ENCODE peak calls at places on chromosomes 3 and 15, in nine cellular contexts. One of them, this sample, is unnamed.

GRCh38 chr3:4421121-4421520 is 45.9 kb downstream of the SUMF1 start:
- DNase-seq in NCI-H2171 treated with DMSO at 0.1 percent for 48 hours: no peak
- DNase-seq in M059J: peak; percentile 80
- DNase-seq in NCI-H524: no peak
- DNase-seq in epithelial cell of proximal tubule: no peak
- DNase-seq in NCI-H82: no peak
- DNase-seq in CD8-positive, alpha-beta T cell: no peak
- DNase-seq in activated effector memory CD4-positive, alpha-beta T cell treated with anti-CD3 and anti-CD28 coated beads, Interleukin-2, amount 50 U/mL, for 16 hours: no peak
- DNase-seq in activated CD8-positive, alpha-beta T cell treated with anti-CD3 and anti-CD28 coated beads for 36 hours: peak; percentile 37
- DNase-seq in this sample: no peak

GRCh38 chr15:55587321-55588069 is 650 bp downstream of the PYGO1 start:
- DNase-seq in NCI-H2171 treated with DMSO at 0.1 percent for 48 hours: peak; percentile 54
- DNase-seq in M059J: peak; percentile 43
- DNase-seq in NCI-H524: peak; percentile 47
- DNase-seq in epithelial cell of proximal tubule: no peak
- DNase-seq in NCI-H82: peak; percentile 49
- DNase-seq in CD8-positive, alpha-beta T cell: no peak
- DNase-seq in activated effector memory CD4-positive, alpha-beta T cell treated with anti-CD3 and anti-CD28 coated beads, Interleukin-2, amount 50 U/mL, for 16 hours: no peak
- DNase-seq in activated CD8-positive, alpha-beta T cell treated with anti-CD3 and anti-CD28 coated beads for 36 hours: no peak
- DNase-seq in this sample: no peak

GRCh38 chr15:87365221-87365620 is 891.3 kb downstream of the NTRK3 start:
- DNase-seq in NCI-H2171 treated with DMSO at 0.1 percent for 48 hours: no peak
- DNase-seq in M059J: peak; percentile 85
- DNase-seq in NCI-H524: no peak
- DNase-seq in epithelial cell of proximal tubule: peak; percentile 35
- DNase-seq in NCI-H82: peak; percentile 37
- DNase-seq in CD8-positive, alpha-beta T cell: no peak
- DNase-seq in activated effector memory CD4-positive, alpha-beta T cell treated with anti-CD3 and anti-CD28 coated beads, Interleukin-2, amount 50 U/mL, for 16 hours: no peak
- DNase-seq in activated CD8-positive, alpha-beta T cell treated with anti-CD3 and anti-CD28 coated beads for 36 hours: no peak
- DNase-seq in this sample: no peak

GRCh38 chr15:68230157-68231100 is 901 bp upstream of the CLN6 start:
- DNase-seq in NCI-H2171 treated with DMSO at 0.1 percent for 48 hours: peak; percentile 49
- DNase-seq in M059J: peak; percentile 26
- DNase-seq in NCI-H524: peak; percentile 53
- DNase-seq in epithelial cell of proximal tubule: no peak
- DNase-seq in NCI-H82: peak; percentile 69
- DNase-seq in CD8-positive, alpha-beta T cell: no peak
- DNase-seq in activated effector memory CD4-positive, alpha-beta T cell treated with anti-CD3 and anti-CD28 coated beads, Interleukin-2, amount 50 U/mL, for 16 hours: peak; percentile 31
- DNase-seq in activated CD8-positive, alpha-beta T cell treated with anti-CD3 and anti-CD28 coated beads for 36 hours: peak; percentile 55
- DNase-seq in this sample: no peak

GRCh38 chr3:8663177-8664061 is 18.8 kb upstream of the SSUH2 start:
- DNase-seq in NCI-H2171 treated with DMSO at 0.1 percent for 48 hours: peak; percentile 21
- DNase-seq in M059J: peak; percentile 64
- DNase-seq in NCI-H524: peak; percentile 79
- DNase-seq in epithelial cell of proximal tubule: peak; percentile 51
- DNase-seq in NCI-H82: peak; percentile 89
- DNase-seq in CD8-positive, alpha-beta T cell: peak; percentile 28
- DNase-seq in activated effector memory CD4-positive, alpha-beta T cell treated with anti-CD3 and anti-CD28 coated beads, Interleukin-2, amount 50 U/mL, for 16 hours: peak; percentile 74
- DNase-seq in activated CD8-positive, alpha-beta T cell treated with anti-CD3 and anti-CD28 coated beads for 36 hours: peak; percentile 70
- DNase-seq in this sample: no peak

GRCh38 chr3:172520332-172520831 is 2.8 kb downstream of the TNFSF10 start:
- DNase-seq in NCI-H2171 treated with DMSO at 0.1 percent for 48 hours: no peak
- DNase-seq in M059J: peak; percentile 97
- DNase-seq in NCI-H524: no peak
- DNase-seq in epithelial cell of proximal tubule: peak; percentile 46
- DNase-seq in NCI-H82: no peak
- DNase-seq in CD8-positive, alpha-beta T cell: no peak
- DNase-seq in activated effector memory CD4-positive, alpha-beta T cell treated with anti-CD3 and anti-CD28 coated beads, Interleukin-2, amount 50 U/mL, for 16 hours: peak; percentile 73
- DNase-seq in activated CD8-positive, alpha-beta T cell treated with anti-CD3 and anti-CD28 coated beads for 36 hours: peak; percentile 45
- DNase-seq in this sample: no peak

GRCh38 chr3:11624161-11624560 is 19.6 kb downstream of the VGLL4 start:
- DNase-seq in NCI-H2171 treated with DMSO at 0.1 percent for 48 hours: no peak
- DNase-seq in M059J: peak; percentile 26
- DNase-seq in NCI-H524: no peak
- DNase-seq in epithelial cell of proximal tubule: no peak
- DNase-seq in NCI-H82: no peak
- DNase-seq in CD8-positive, alpha-beta T cell: peak; percentile 34
- DNase-seq in activated effector memory CD4-positive, alpha-beta T cell treated with anti-CD3 and anti-CD28 coated beads, Interleukin-2, amount 50 U/mL, for 16 hours: peak; percentile 85
- DNase-seq in activated CD8-positive, alpha-beta T cell treated with anti-CD3 and anti-CD28 coated beads for 36 hours: peak; percentile 93
- DNase-seq in this sample: no peak

GRCh38 chr3:12439161-12439560 is 45.1 kb upstream of the TSEN2 start:
- DNase-seq in NCI-H2171 treated with DMSO at 0.1 percent for 48 hours: no peak
- DNase-seq in M059J: no peak
- DNase-seq in NCI-H524: no peak
- DNase-seq in epithelial cell of proximal tubule: no peak
- DNase-seq in NCI-H82: no peak
- DNase-seq in CD8-positive, alpha-beta T cell: no peak
- DNase-seq in activated effector memory CD4-positive, alpha-beta T cell treated with anti-CD3 and anti-CD28 coated beads, Interleukin-2, amount 50 U/mL, for 16 hours: no peak
- DNase-seq in activated CD8-positive, alpha-beta T cell treated with anti-CD3 and anti-CD28 coated beads for 36 hours: no peak
- DNase-seq in this sample: no peak

GRCh38 chr15:65044724-65045481 is at the start of gene SLC51B:
- DNase-seq in NCI-H2171 treated with DMSO at 0.1 percent for 48 hours: no peak
- DNase-seq in M059J: no peak
- DNase-seq in NCI-H524: peak; percentile 96
- DNase-seq in epithelial cell of proximal tubule: peak; percentile 92
- DNase-seq in NCI-H82: peak; percentile 74
- DNase-seq in CD8-positive, alpha-beta T cell: no peak
- DNase-seq in activated effector memory CD4-positive, alpha-beta T cell treated with anti-CD3 and anti-CD28 coated beads, Interleukin-2, amount 50 U/mL, for 16 hours: no peak
- DNase-seq in activated CD8-positive, alpha-beta T cell treated with anti-CD3 and anti-CD28 coated beads for 36 hours: no peak
- DNase-seq in this sample: no peak

GRCh38 chr3:129441215-129441614 is 1.2 kb downstream of the IFT122 start:
- DNase-seq in NCI-H2171 treated with DMSO at 0.1 percent for 48 hours: no peak
- DNase-seq in M059J: no peak
- DNase-seq in NCI-H524: no peak
- DNase-seq in epithelial cell of proximal tubule: no peak
- DNase-seq in NCI-H82: peak; percentile 26
- DNase-seq in CD8-positive, alpha-beta T cell: no peak
- DNase-seq in activated effector memory CD4-positive, alpha-beta T cell treated with anti-CD3 and anti-CD28 coated beads, Interleukin-2, amount 50 U/mL, for 16 hours: no peak
- DNase-seq in activated CD8-positive, alpha-beta T cell treated with anti-CD3 and anti-CD28 coated beads for 36 hours: no peak
- DNase-seq in this sample: no peak

GRCh38 chr3:151197228-151197627 is 5.8 kb downstream of the GPR171 start:
- DNase-seq in NCI-H2171 treated with DMSO at 0.1 percent for 48 hours: no peak
- DNase-seq in M059J: no peak
- DNase-seq in NCI-H524: no peak
- DNase-seq in epithelial cell of proximal tubule: no peak
- DNase-seq in NCI-H82: no peak
- DNase-seq in CD8-positive, alpha-beta T cell: no peak
- DNase-seq in activated effector memory CD4-positive, alpha-beta T cell treated with anti-CD3 and anti-CD28 coated beads, Interleukin-2, amount 50 U/mL, for 16 hours: no peak
- DNase-seq in activated CD8-positive, alpha-beta T cell treated with anti-CD3 and anti-CD28 coated beads for 36 hours: no peak
- DNase-seq in this sample: no peak

GRCh38 chr3:38713121-38713520 is 63.6 kb upstream of the SCN5A start:
- DNase-seq in NCI-H2171 treated with DMSO at 0.1 percent for 48 hours: no peak
- DNase-seq in M059J: no peak
- DNase-seq in NCI-H524: no peak
- DNase-seq in epithelial cell of proximal tubule: no peak
- DNase-seq in NCI-H82: no peak
- DNase-seq in CD8-positive, alpha-beta T cell: no peak
- DNase-seq in activated effector memory CD4-positive, alpha-beta T cell treated with anti-CD3 and anti-CD28 coated beads, Interleukin-2, amount 50 U/mL, for 16 hours: no peak
- DNase-seq in activated CD8-positive, alpha-beta T cell treated with anti-CD3 and anti-CD28 coated beads for 36 hours: no peak
- DNase-seq in this sample: no peak

This sample was measured in spleen.